ENCODE peak calls at places on chromosome 1, in four cellular contexts. H is ascending aorta, D is right lobe of liver, K is A549. A is an unnamed sample. For H3K4me1, the result is how much of the 10 kb centered on the place peaks cover.

GRCh38 chr1:19009882-19010321 is 53.4 kb upstream of the IFFO2 start:
- DNase-seq in H (no peak), D (no peak), K (peak), A (no peak)

GRCh38 chr1:204530932-204531331 is 14.7 kb downstream of the MDM4 start:
- DNase-seq in H (no peak), D (no peak), K (no peak), A (no peak)

GRCh38 chr1:1982379-1983232 is 21.0 kb downstream of the CFAP74 start:
- DNase-seq in H (no peak), D (no peak), K (no peak), A (peak)

GRCh38 chr1:67614511-67614934 is 70.5 kb upstream of the GADD45A start:
- DNase-seq in H (no peak), D (no peak), K (peak), A (no peak)

GRCh38 chr1:3483801-3484444 is 29.5 kb downstream of the ARHGEF16 start:
- DNase-seq in H (no peak), D (peak), K (peak), A (peak)

GRCh38 chr1:33336580-33336979 is 15.7 kb upstream of the A3GALT2 start:
- DNase-seq in H (no peak), D (no peak), K (no peak), A (no peak)

GRCh38 chr1:39154553-39155361 is 49.7 kb upstream of the MACF1 start:
- DNase-seq in H (no peak), D (peak), K (no peak), A (peak)

GRCh38 chr1:16122916-16123315 is 33.0 kb downstream of the EPHA2 start:
- DNase-seq in H (no peak), D (no peak), K (no peak), A (no peak)

DNA sequence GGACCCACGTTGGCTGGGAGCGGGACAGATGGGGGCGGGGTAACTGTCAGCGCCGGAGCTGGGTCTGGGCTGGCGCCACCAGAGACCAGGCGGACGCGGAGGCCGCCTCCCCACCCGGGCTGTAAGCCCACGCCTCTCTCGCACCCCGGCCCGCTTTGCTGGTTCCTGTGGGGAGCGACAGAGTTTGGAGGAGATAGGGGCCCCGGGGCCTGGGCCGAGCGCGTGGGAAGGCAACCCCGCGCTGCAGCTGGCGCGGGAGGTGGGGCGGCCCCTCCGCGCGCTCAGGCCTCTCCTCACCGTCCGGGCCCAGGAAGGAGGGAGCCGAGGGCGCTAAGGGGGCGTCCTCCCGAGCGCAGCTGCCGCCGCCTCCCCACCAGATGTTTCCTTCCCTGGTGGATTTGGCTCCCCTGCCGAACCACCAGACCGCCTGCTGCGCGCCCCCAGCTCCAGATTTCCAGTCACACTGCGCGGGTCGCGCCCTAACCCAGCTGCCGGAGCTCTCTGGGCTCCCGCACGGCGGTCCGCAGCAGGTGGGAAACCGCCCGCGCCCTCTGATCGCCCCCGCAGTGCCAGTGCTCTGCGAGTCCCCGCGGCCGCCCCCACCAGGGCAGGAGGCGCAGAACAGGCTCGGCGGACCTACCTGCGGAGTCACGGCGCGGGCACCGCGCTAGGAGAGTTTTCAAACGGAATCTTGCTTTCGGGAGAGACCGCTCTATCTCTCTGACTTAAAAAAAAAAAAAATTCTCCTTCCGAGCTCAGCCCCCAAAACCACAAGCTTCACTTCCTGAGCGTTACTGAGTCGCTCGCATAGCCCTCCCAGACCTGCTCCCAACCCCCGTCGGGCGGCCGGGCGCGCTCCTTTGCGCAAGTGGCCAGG is 1.1 kb downstream of the GFI1 start:
- DNase-seq in H (no peak), D (peak), K (no peak), A (peak)
- TF ChIP-seq CTCF in H (peak), D (peak), K (no peak), A (peak)

GRCh38 chr1:202007279-202007678 is 3.1 kb upstream of the ELF3 start:
- DNase-seq in H (no peak), D (no peak), K (no peak), A (peak)
- H3K4me1 ChIP-seq in H (under half), D (under half), K (under half), A (under half)

GRCh38 chr1:101136739-101137138 is 100.1 kb upstream of the S1PR1 start:
- DNase-seq in H (no peak), D (no peak), K (no peak), A (no peak)
- TF ChIP-seq CTCF in H (peak), D (peak), K (no peak), A (no peak)

GRCh38 chr1:210260087-210260486 is 27.5 kb downstream of the SERTAD4 start:
- DNase-seq in H (no peak), D (no peak), K (no peak), A (no peak)

GRCh38 chr1:210262167-210262896 is 29.7 kb downstream of the SERTAD4 start:
- DNase-seq in H (no peak), D (no peak), K (no peak), A (no peak)

GRCh38 chr1:210264521-210265380 is 32.2 kb downstream of the SERTAD4 start:
- DNase-seq in H (no peak), D (no peak), K (peak), A (no peak)

GRCh38 chr1:210262897-210263272 is 30.3 kb downstream of the SERTAD4 start:
- DNase-seq in H (no peak), D (no peak), K (no peak), A (no peak)

DNA sequence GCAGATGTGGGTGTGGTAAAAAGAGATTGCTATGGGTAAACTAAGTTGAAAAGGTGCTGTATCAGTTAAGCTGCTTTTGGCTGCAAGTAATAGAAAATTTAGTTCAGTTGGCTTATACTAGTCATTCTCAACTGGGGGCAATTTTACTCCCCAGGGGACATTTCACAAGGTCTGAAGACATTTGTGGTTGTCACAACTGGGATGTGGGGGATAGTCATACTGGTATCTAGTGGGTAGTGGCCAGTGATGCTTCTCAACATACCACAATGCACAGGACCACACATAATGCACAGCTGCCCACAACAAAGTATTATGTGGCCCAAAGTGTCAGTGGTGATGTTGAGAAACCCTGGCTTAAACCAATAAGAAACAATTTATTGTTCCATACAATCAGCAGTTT is 31.4 kb downstream of the SERTAD4 start:
- DNase-seq in H (no peak), D (no peak), K (no peak), A (no peak)
- H3K4me1 ChIP-seq in H (under half), D (under half), K (under half), A (under half)

GRCh38 chr1:184629261-184629660 is 125.4 kb downstream of the EDEM3 start:
- DNase-seq in H (no peak), D (no peak), K (no peak), A (no peak)
- TF ChIP-seq CTCF in H (no peak), D (no peak), K (no peak), A (no peak)

DNA sequence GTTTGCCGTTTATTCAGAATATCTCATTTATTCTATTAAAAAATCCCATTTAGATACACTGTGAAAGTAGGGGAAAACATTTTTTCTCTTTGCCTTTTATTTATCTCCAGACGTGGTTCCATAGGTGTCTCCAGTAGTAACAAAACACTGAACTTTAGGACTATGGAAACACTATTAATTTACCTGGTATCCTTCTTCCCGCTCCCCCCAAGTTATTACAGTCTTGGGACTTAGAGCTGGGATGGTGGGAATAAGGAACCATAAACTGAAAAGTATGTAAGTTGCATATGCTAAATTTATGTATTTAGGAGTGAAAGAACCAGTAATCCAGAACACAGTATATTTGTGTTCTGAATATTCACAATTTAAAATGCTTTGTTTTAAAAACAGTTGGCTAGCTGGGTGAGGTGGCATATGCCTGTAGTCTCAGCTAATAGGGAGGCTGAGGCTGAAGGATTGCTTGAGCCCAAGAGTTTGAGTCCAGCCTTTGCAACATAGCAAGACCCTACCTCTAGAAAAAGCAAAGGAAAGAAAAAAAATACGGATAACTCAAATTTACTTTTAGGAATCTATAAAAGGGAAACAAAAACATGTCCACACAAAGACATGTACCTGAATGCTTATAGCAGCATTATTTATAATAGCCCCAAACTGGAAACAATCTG is 3.1 kb downstream of the DNAJB4 start:
- DNase-seq in H (no peak), D (no peak), K (no peak), A (no peak)
- H3K4me1 ChIP-seq in H (under half), D (under half), K (under half), A (under half)

GRCh38 chr1:85230305-85230977 is 29.0 kb downstream of the C1orf52 start:
- DNase-seq in H (no peak), D (no peak), K (no peak), A (peak)
- TF ChIP-seq CTCF in H (peak), D (no peak), K (no peak), A (no peak)